ENCODE peak calls at places on chromosomes 6 and 20, in six cellular contexts. One of them, this sample, is unnamed.

GRCh38 chr6:27049863-27050781 is 197.4 kb upstream of the PRSS16 start:
- DNase-seq in GM23248: no peak
- DNase-seq in PC-3: no peak
- DNase-seq in OCI-LY7: no peak
- DNase-seq in HCT116: no peak
- DNase-seq in hepatocyte: no peak
- DNase-seq in this sample: no peak

GRCh38 chr6:37131104-37131959 is 38.6 kb upstream of the PIM1 start:
- DNase-seq in GM23248: peak
- DNase-seq in PC-3: no peak
- DNase-seq in OCI-LY7: no peak
- DNase-seq in HCT116: no peak
- DNase-seq in hepatocyte: peak
- DNase-seq in this sample: peak

GRCh38 chr6:140320799-140321099 is 946.3 kb upstream of the CITED2 start:
- DNase-seq in GM23248: no peak
- DNase-seq in PC-3: no peak
- DNase-seq in OCI-LY7: no peak
- DNase-seq in HCT116: no peak
- DNase-seq in hepatocyte: no peak
- DNase-seq in this sample: no peak

GRCh38 chr6:15893556-15894253 is 230.9 kb upstream of the DTNBP1 start:
- DNase-seq in GM23248: no peak
- DNase-seq in PC-3: peak
- DNase-seq in OCI-LY7: peak
- DNase-seq in HCT116: peak
- DNase-seq in hepatocyte: peak
- DNase-seq in this sample: no peak

GRCh38 chr20:46377532-46377931 is 28.9 kb downstream of the ELMO2 start:
- DNase-seq in GM23248: no peak
- DNase-seq in PC-3: no peak
- DNase-seq in OCI-LY7: no peak
- DNase-seq in HCT116: no peak
- DNase-seq in hepatocyte: no peak
- DNase-seq in this sample: no peak

GRCh38 chr20:34179636-34180360 is 61.4 kb upstream of the ASIP start:
- DNase-seq in GM23248: peak
- DNase-seq in PC-3: peak
- DNase-seq in OCI-LY7: no peak
- DNase-seq in HCT116: no peak
- DNase-seq in hepatocyte: no peak
- DNase-seq in this sample: no peak

GRCh38 chr20:37987602-37988290 is 45.5 kb downstream of the TTI1 start:
- DNase-seq in GM23248: no peak
- DNase-seq in PC-3: no peak
- DNase-seq in OCI-LY7: no peak
- DNase-seq in HCT116: no peak
- DNase-seq in hepatocyte: peak
- DNase-seq in this sample: no peak

GRCh38 chr6:13304580-13305255 is 23.6 kb downstream of the TBC1D7 start:
- DNase-seq in GM23248: no peak
- DNase-seq in PC-3: no peak
- DNase-seq in OCI-LY7: peak
- DNase-seq in HCT116: no peak
- DNase-seq in hepatocyte: no peak
- DNase-seq in this sample: no peak

GRCh38 chr6:83536034-83536646 is 23.8 kb downstream of the PRSS35 start:
- DNase-seq in GM23248: peak
- DNase-seq in PC-3: peak
- DNase-seq in OCI-LY7: peak
- DNase-seq in HCT116: peak
- DNase-seq in hepatocyte: peak
- DNase-seq in this sample: peak

GRCh38 chr20:60057123-60057865 is 99.1 kb downstream of the CDH26 start:
- DNase-seq in GM23248: peak
- DNase-seq in PC-3: peak
- DNase-seq in OCI-LY7: peak
- DNase-seq in HCT116: peak
- DNase-seq in hepatocyte: peak
- DNase-seq in this sample: peak

GRCh38 chr6:114249522-114249921 is 93.3 kb downstream of the HS3ST5 start:
- DNase-seq in GM23248: no peak
- DNase-seq in PC-3: no peak
- DNase-seq in OCI-LY7: no peak
- DNase-seq in HCT116: no peak
- DNase-seq in hepatocyte: no peak
- DNase-seq in this sample: no peak

GRCh38 chr6:133610271-133610840 is 278.6 kb upstream of the TCF21 start:
- DNase-seq in GM23248: peak
- DNase-seq in PC-3: peak
- DNase-seq in OCI-LY7: no peak
- DNase-seq in HCT116: no peak
- DNase-seq in hepatocyte: no peak
- DNase-seq in this sample: peak

GRCh38 chr6:146913842-146914562 is 290.2 kb upstream of the STXBP5 start:
- DNase-seq in GM23248: peak
- DNase-seq in PC-3: peak
- DNase-seq in OCI-LY7: no peak
- DNase-seq in HCT116: peak
- DNase-seq in hepatocyte: peak
- DNase-seq in this sample: peak

GRCh38 chr6:115570326-115570725 is 490.4 kb downstream of the FRK start:
- DNase-seq in GM23248: no peak
- DNase-seq in PC-3: no peak
- DNase-seq in OCI-LY7: no peak
- DNase-seq in HCT116: no peak
- DNase-seq in hepatocyte: no peak
- DNase-seq in this sample: peak

GRCh38 chr20:16107172-16107870 is 465.9 kb downstream of the KIF16B start:
- DNase-seq in GM23248: no peak
- DNase-seq in PC-3: no peak
- DNase-seq in OCI-LY7: no peak
- DNase-seq in HCT116: no peak
- DNase-seq in hepatocyte: no peak
- DNase-seq in this sample: no peak

GRCh38 chr20:19699132-19699971 is 58.7 kb upstream of the RIN2 start:
- DNase-seq in GM23248: peak
- DNase-seq in PC-3: peak
- DNase-seq in OCI-LY7: no peak
- DNase-seq in HCT116: peak
- DNase-seq in hepatocyte: peak
- DNase-seq in this sample: peak

GRCh38 chr6:111818539-111819226 is 54.6 kb downstream of the FYN start:
- DNase-seq in GM23248: peak
- DNase-seq in PC-3: no peak
- DNase-seq in OCI-LY7: no peak
- DNase-seq in HCT116: no peak
- DNase-seq in hepatocyte: no peak
- DNase-seq in this sample: peak

GRCh38 chr6:36306365-36306764 is 30.3 kb downstream of the BNIP5 start:
- DNase-seq in GM23248: no peak
- DNase-seq in PC-3: no peak
- DNase-seq in OCI-LY7: no peak
- DNase-seq in HCT116: no peak
- DNase-seq in hepatocyte: no peak
- DNase-seq in this sample: no peak

GRCh38 chr6:132919028-132919427 is 104.7 kb downstream of the RPS12 start:
- DNase-seq in GM23248: no peak
- DNase-seq in PC-3: no peak
- DNase-seq in OCI-LY7: no peak
- DNase-seq in HCT116: no peak
- DNase-seq in hepatocyte: no peak
- DNase-seq in this sample: peak

GRCh38 chr20:1861347-1861987 is 33.7 kb upstream of the SIRPA start:
- DNase-seq in GM23248: peak
- DNase-seq in PC-3: no peak
- DNase-seq in OCI-LY7: no peak
- DNase-seq in HCT116: no peak
- DNase-seq in hepatocyte: no peak
- DNase-seq in this sample: peak

GRCh38 chr20:1861996-1862664 is 33.1 kb upstream of the SIRPA start:
- DNase-seq in GM23248: no peak
- DNase-seq in PC-3: no peak
- DNase-seq in OCI-LY7: no peak
- DNase-seq in HCT116: no peak
- DNase-seq in hepatocyte: no peak
- DNase-seq in this sample: no peak

GRCh38 chr20:1860446-1860845 is 34.8 kb upstream of the SIRPA start:
- DNase-seq in GM23248: peak
- DNase-seq in PC-3: peak
- DNase-seq in OCI-LY7: no peak
- DNase-seq in HCT116: no peak
- DNase-seq in hepatocyte: no peak
- DNase-seq in this sample: peak

GRCh38 chr20:1862665-1863059 is 32.5 kb upstream of the SIRPA start:
- DNase-seq in GM23248: peak
- DNase-seq in PC-3: no peak
- DNase-seq in OCI-LY7: no peak
- DNase-seq in HCT116: no peak
- DNase-seq in hepatocyte: no peak
- DNase-seq in this sample: no peak

DNA sequence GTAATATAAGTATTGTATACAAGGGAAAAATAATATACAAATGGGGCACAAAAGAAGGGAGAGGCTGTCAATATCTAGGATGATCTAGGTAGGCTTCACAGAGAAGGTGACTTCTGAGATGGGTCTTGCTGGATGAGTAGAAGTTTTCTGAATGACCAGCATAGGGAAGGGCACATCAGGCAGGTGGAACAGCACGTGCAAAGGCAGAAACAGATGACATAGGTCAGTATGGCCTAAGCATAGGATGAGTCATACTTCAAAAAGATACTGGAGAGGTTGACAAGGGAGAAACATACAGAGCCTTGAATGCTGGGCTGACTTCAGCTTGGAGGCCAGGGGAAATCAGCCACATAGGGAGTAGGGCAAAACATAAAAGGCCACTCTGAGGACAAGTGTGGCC is 31.9 kb upstream of the SIRPA start:
- DNase-seq in GM23248: no peak
- DNase-seq in PC-3: no peak
- DNase-seq in OCI-LY7: no peak
- DNase-seq in HCT116: no peak
- DNase-seq in hepatocyte: no peak
- DNase-seq in this sample: peak
- H3K27ac ChIP-seq in GM23248: no peak
- H3K27ac ChIP-seq in PC-3: no peak
- H3K27ac ChIP-seq in OCI-LY7: no peak
- H3K27ac ChIP-seq in HCT116: no peak
- H3K27ac ChIP-seq in hepatocyte: no peak
- H3K27ac ChIP-seq in this sample: no peak

GRCh38 chr6:138991206-138991605 is 3.2 kb upstream of the REPS1 start:
- DNase-seq in GM23248: no peak
- DNase-seq in PC-3: no peak
- DNase-seq in OCI-LY7: no peak
- DNase-seq in HCT116: no peak
- DNase-seq in hepatocyte: no peak
- DNase-seq in this sample: no peak
- H3K4me2 ChIP-seq in GM23248: no peak
- H3K4me2 ChIP-seq in PC-3: no peak
- H3K4me2 ChIP-seq in OCI-LY7: no peak
- H3K4me2 ChIP-seq in HCT116: no peak
- H3K4me2 ChIP-seq in hepatocyte: no peak
- H3K4me2 ChIP-seq in this sample: no peak

GRCh38 chr6:89244237-89244985 is 27.3 kb upstream of the GABRR1 start:
- DNase-seq in GM23248: no peak
- DNase-seq in PC-3: no peak
- DNase-seq in OCI-LY7: peak
- DNase-seq in HCT116: no peak
- DNase-seq in hepatocyte: no peak
- DNase-seq in this sample: no peak

GRCh38 chr6:89239338-89239737 is 22.2 kb upstream of the GABRR1 start:
- DNase-seq in GM23248: peak
- DNase-seq in PC-3: no peak
- DNase-seq in OCI-LY7: peak
- DNase-seq in HCT116: no peak
- DNase-seq in hepatocyte: no peak
- DNase-seq in this sample: no peak

GRCh38 chr6:89237158-89237557 is 20.0 kb upstream of the GABRR1 start:
- DNase-seq in GM23248: no peak
- DNase-seq in PC-3: no peak
- DNase-seq in OCI-LY7: no peak
- DNase-seq in HCT116: no peak
- DNase-seq in hepatocyte: no peak
- DNase-seq in this sample: no peak

GRCh38 chr6:89243331-89243629 is 26.1 kb upstream of the GABRR1 start:
- DNase-seq in GM23248: peak
- DNase-seq in PC-3: no peak
- DNase-seq in OCI-LY7: no peak
- DNase-seq in HCT116: no peak
- DNase-seq in hepatocyte: no peak
- DNase-seq in this sample: no peak

GRCh38 chr6:89242574-89243330 is 25.6 kb upstream of the GABRR1 start:
- DNase-seq in GM23248: peak
- DNase-seq in PC-3: peak
- DNase-seq in OCI-LY7: peak
- DNase-seq in HCT116: peak
- DNase-seq in hepatocyte: peak
- DNase-seq in this sample: peak
- H3K4me3 ChIP-seq in GM23248: no peak
- H3K4me3 ChIP-seq in PC-3: no peak
- H3K4me3 ChIP-seq in OCI-LY7: no peak
- H3K4me3 ChIP-seq in HCT116: no peak
- H3K4me3 ChIP-seq in hepatocyte: no peak
- H3K4me3 ChIP-seq in this sample: no peak

GRCh38 chr6:81787313-81788068 is 35.0 kb upstream of the TENT5A start:
- DNase-seq in GM23248: peak
- DNase-seq in PC-3: peak
- DNase-seq in OCI-LY7: no peak
- DNase-seq in HCT116: no peak
- DNase-seq in hepatocyte: no peak
- DNase-seq in this sample: peak

GRCh38 chr6:81789303-81789702 is 36.8 kb upstream of the TENT5A start:
- DNase-seq in GM23248: no peak
- DNase-seq in PC-3: no peak
- DNase-seq in OCI-LY7: no peak
- DNase-seq in HCT116: no peak
- DNase-seq in hepatocyte: no peak
- DNase-seq in this sample: no peak

GRCh38 chr6:81791756-81792155 is 39.3 kb upstream of the TENT5A start:
- DNase-seq in GM23248: no peak
- DNase-seq in PC-3: no peak
- DNase-seq in OCI-LY7: no peak
- DNase-seq in HCT116: no peak
- DNase-seq in hepatocyte: no peak
- DNase-seq in this sample: no peak

GRCh38 chr6:81788748-81789147 is 36.3 kb upstream of the TENT5A start:
- DNase-seq in GM23248: no peak
- DNase-seq in PC-3: no peak
- DNase-seq in OCI-LY7: no peak
- DNase-seq in HCT116: no peak
- DNase-seq in hepatocyte: peak
- DNase-seq in this sample: no peak

DNA sequence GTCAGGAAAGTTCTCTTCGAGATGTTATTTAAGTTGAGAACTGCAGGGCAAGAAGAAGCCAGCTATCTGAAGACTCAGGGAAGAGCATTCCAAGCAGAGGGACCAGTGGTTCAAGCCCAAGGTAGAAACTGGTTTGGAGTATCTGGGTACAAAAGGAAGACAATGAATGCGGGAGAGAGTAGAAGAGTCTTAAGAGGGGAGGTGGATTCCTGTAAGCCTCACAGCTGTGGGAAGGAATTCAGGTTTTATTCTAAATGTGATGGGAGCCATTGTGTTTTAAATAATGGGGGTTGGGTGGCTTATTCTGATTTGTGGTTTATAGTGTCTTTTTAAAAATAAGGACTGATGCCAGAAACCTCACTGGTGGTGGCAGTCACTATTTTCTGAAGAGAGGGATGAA is 37.6 kb upstream of the TENT5A start:
- DNase-seq in GM23248: no peak
- DNase-seq in PC-3: no peak
- DNase-seq in OCI-LY7: no peak
- DNase-seq in HCT116: no peak
- DNase-seq in hepatocyte: no peak
- DNase-seq in this sample: no peak
- H3K27ac ChIP-seq in GM23248: no peak
- H3K27ac ChIP-seq in PC-3: no peak
- H3K27ac ChIP-seq in OCI-LY7: no peak
- H3K27ac ChIP-seq in HCT116: no peak
- H3K27ac ChIP-seq in hepatocyte: peak
- H3K27ac ChIP-seq in this sample: no peak

This sample was measured in astrocyte.